ENCODE peak calls at places on chromosomes 6 and 20, in nine cellular contexts. Z, K, G, A, L, Y, V, E and H are unnamed samples.

GRCh38 chr6:144435602-144436426 is 150.7 kb downstream of the UTRN start:
- DNase-seq in Z (no peak), K (no peak), G (no peak), A (no peak), L (no peak), Y (no peak), V (no peak), E (no peak), H (no peak)

GRCh38 chr20:48406462-48407235 is 421.1 kb downstream of the PREX1 start:
- DNase-seq in Z (no peak), K (no peak), G (no peak), A (no peak), L (no peak), Y (no peak), V (no peak), E (no peak), H (peak; percentile 31)

GRCh38 chr6:12164508-12164770 is 125.7 kb upstream of the EDN1 start:
- DNase-seq in Z (no peak), K (no peak), G (no peak), A (no peak), L (no peak), Y (no peak), V (no peak), E (no peak), H (no peak)

GRCh38 chr6:169959129-169960002 is 207.9 kb downstream of the ERMARD start:
- DNase-seq in Z (peak; percentile 53), K (no peak), G (no peak), A (peak; percentile 49), L (no peak), Y (no peak), V (no peak), E (no peak), H (no peak)

GRCh38 chr20:1958426-1958825 is 35.4 kb downstream of the PDYN start:
- DNase-seq in Z (no peak), K (no peak), G (no peak), A (no peak), L (no peak), Y (no peak), V (no peak), E (no peak), H (no peak)

GRCh38 chr6:36677753-36678487 is 594 bp upstream of the CDKN1A start:
- DNase-seq in Z (peak; percentile 51), K (no peak), G (no peak), A (no peak), L (no peak), Y (no peak), V (no peak), E (no peak), H (no peak)

GRCh38 chr20:13857961-13858360 is 73.1 kb downstream of the NDUFAF5 start:
- DNase-seq in Z (no peak), K (no peak), G (no peak), A (no peak), L (no peak), Y (no peak), V (no peak), E (no peak), H (no peak)

GRCh38 chr20:11111191-11111590 is 437.4 kb upstream of the JAG1 start:
- DNase-seq in Z (no peak), K (no peak), G (no peak), A (no peak), L (no peak), Y (no peak), V (no peak), E (no peak), H (no peak)

GRCh38 chr6:36727491-36728021 is 29.9 kb downstream of the RAB44 start:
- DNase-seq in Z (no peak), K (no peak), G (no peak), A (no peak), L (no peak), Y (no peak), V (no peak), E (no peak), H (no peak)

GRCh38 chr6:11525468-11526155 is 11.9 kb upstream of the TMEM170B start:
- DNase-seq in Z (no peak), K (no peak), G (no peak), A (no peak), L (no peak), Y (peak; percentile 30), V (peak; percentile 87), E (peak; percentile 63), H (no peak)

GRCh38 chr6:170033666-170034065 is 257.2 kb downstream of the DLL1 start:
- DNase-seq in Z (no peak), K (no peak), G (no peak), A (no peak), L (no peak), Y (no peak), V (no peak), E (no peak), H (no peak)

GRCh38 chr6:77089776-77090175 is 373.5 kb downstream of the HTR1B start:
- DNase-seq in Z (no peak), K (no peak), G (no peak), A (no peak), L (no peak), Y (no peak), V (no peak), E (peak; percentile 24), H (no peak)

GRCh38 chr20:59013959-59014608 is 5.1 kb upstream of the TUBB1 start:
- DNase-seq in Z (peak; percentile 58), K (no peak), G (no peak), A (no peak), L (no peak), Y (no peak), V (no peak), E (no peak), H (no peak)